ENCODE peak calls at places on chromosomes 3 and 15, in six cellular contexts. One of them, this sample, is unnamed.

GRCh38 chr15:57045741-57046382 is 127.4 kb downstream of the TCF12 start:
- DNase-seq in ascending aorta: no peak
- DNase-seq in MM.1S: no peak
- DNase-seq in cardiac muscle cell: no peak
- DNase-seq in astrocyte: no peak
- DNase-seq in lower lobe of right lung: no peak
- DNase-seq in this sample: no peak

GRCh38 chr3:43279082-43279481 is 7.3 kb upstream of the SNRK start:
- DNase-seq in ascending aorta: no peak
- DNase-seq in MM.1S: peak; percentile 19
- DNase-seq in cardiac muscle cell: no peak
- DNase-seq in astrocyte: no peak
- DNase-seq in lower lobe of right lung: no peak
- DNase-seq in this sample: no peak

GRCh38 chr15:101641894-101642293 is 10.3 kb downstream of the TM2D3 start:
- DNase-seq in ascending aorta: no peak
- DNase-seq in MM.1S: peak; percentile 81
- DNase-seq in cardiac muscle cell: no peak
- DNase-seq in astrocyte: no peak
- DNase-seq in lower lobe of right lung: no peak
- DNase-seq in this sample: no peak

GRCh38 chr15:59917504-59918157 is 86.5 kb upstream of the FOXB1 start:
- DNase-seq in ascending aorta: no peak
- DNase-seq in MM.1S: peak; percentile 80
- DNase-seq in cardiac muscle cell: peak; percentile 82
- DNase-seq in astrocyte: peak; percentile 12
- DNase-seq in lower lobe of right lung: peak; percentile 67
- DNase-seq in this sample: peak; percentile 72

GRCh38 chr3:121757812-121758545 is 8.4 kb upstream of the GOLGB1 start:
- DNase-seq in ascending aorta: no peak
- DNase-seq in MM.1S: no peak
- DNase-seq in cardiac muscle cell: no peak
- DNase-seq in astrocyte: no peak
- DNase-seq in lower lobe of right lung: no peak
- DNase-seq in this sample: no peak

GRCh38 chr3:42012935-42013651 is 51.2 kb upstream of the ULK4 start:
- DNase-seq in ascending aorta: no peak
- DNase-seq in MM.1S: peak; percentile 86
- DNase-seq in cardiac muscle cell: peak; percentile 75
- DNase-seq in astrocyte: no peak
- DNase-seq in lower lobe of right lung: peak; percentile 86
- DNase-seq in this sample: peak; percentile 87

GRCh38 chr3:157436583-157437300 is at the start of gene PTX3:
- DNase-seq in ascending aorta: no peak
- DNase-seq in MM.1S: no peak
- DNase-seq in cardiac muscle cell: peak; percentile 33
- DNase-seq in astrocyte: peak; percentile 91
- DNase-seq in lower lobe of right lung: no peak
- DNase-seq in this sample: no peak

GRCh38 chr3:180457238-180457637 is 144.7 kb upstream of the TTC14 start:
- DNase-seq in ascending aorta: no peak
- DNase-seq in MM.1S: no peak
- DNase-seq in cardiac muscle cell: no peak
- DNase-seq in astrocyte: no peak
- DNase-seq in lower lobe of right lung: no peak
- DNase-seq in this sample: no peak

GRCh38 chr15:81155375-81156218 is 21.5 kb downstream of the CFAP161 start:
- DNase-seq in ascending aorta: no peak
- DNase-seq in MM.1S: peak; percentile 82
- DNase-seq in cardiac muscle cell: peak; percentile 50
- DNase-seq in astrocyte: peak; percentile 22
- DNase-seq in lower lobe of right lung: no peak
- DNase-seq in this sample: no peak

GRCh38 chr3:168047190-168047795 is 48.4 kb downstream of the GOLIM4 start:
- DNase-seq in ascending aorta: no peak
- DNase-seq in MM.1S: peak; percentile 93
- DNase-seq in cardiac muscle cell: peak; percentile 78
- DNase-seq in astrocyte: peak; percentile 60
- DNase-seq in lower lobe of right lung: no peak
- DNase-seq in this sample: no peak

GRCh38 chr15:41961014-41961518 is 11.3 kb downstream of the EHD4 start:
- DNase-seq in ascending aorta: no peak
- DNase-seq in MM.1S: no peak
- DNase-seq in cardiac muscle cell: no peak
- DNase-seq in astrocyte: no peak
- DNase-seq in lower lobe of right lung: no peak
- DNase-seq in this sample: no peak

GRCh38 chr3:187286467-187287059 is 5.0 kb downstream of the MASP1 start:
- DNase-seq in ascending aorta: no peak
- DNase-seq in MM.1S: no peak
- DNase-seq in cardiac muscle cell: no peak
- DNase-seq in astrocyte: peak; percentile 30
- DNase-seq in lower lobe of right lung: no peak
- DNase-seq in this sample: no peak

GRCh38 chr3:114571363-114571762 is 277.5 kb downstream of the TIGIT start:
- DNase-seq in ascending aorta: no peak
- DNase-seq in MM.1S: no peak
- DNase-seq in cardiac muscle cell: no peak
- DNase-seq in astrocyte: no peak
- DNase-seq in lower lobe of right lung: no peak
- DNase-seq in this sample: no peak
- H3K4me1 ChIP-seq in ascending aorta: peaks cover 6% of the 10 kb centered on the region
- H3K4me1 ChIP-seq in MM.1S: peaks cover 10% of the 10 kb centered on the region
- H3K4me1 ChIP-seq in cardiac muscle cell: peaks cover 4% of the 10 kb centered on the region
- H3K4me1 ChIP-seq in astrocyte: peaks cover 9% of the 10 kb centered on the region
- H3K4me1 ChIP-seq in lower lobe of right lung: peaks cover 7% of the 10 kb centered on the region
- H3K4me1 ChIP-seq in this sample: no peaks in the 10 kb centered on the region

DNA sequence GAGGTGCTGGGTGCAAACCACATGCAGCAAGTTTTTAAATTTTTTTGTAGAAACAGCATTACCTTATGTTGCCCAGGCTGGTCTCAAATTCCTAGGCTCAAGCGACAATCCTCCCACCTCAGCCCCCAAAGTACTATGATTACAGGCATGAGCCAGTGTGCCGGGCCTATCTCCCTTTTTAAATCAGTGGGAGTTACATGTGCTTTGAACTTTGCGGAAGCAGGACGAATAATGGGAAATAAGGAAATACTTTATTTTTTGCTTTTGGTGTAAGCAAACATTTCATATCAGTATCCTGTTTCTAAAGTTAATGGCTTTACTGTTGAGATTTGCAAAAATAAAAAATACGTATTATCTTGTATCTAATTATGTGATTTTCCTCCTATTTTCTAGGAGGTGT is 9.1 kb downstream of the NR1D2 start:
- DNase-seq in ascending aorta: no peak
- DNase-seq in MM.1S: no peak
- DNase-seq in cardiac muscle cell: no peak
- DNase-seq in astrocyte: no peak
- DNase-seq in lower lobe of right lung: no peak
- DNase-seq in this sample: no peak
- TF ChIP-seq CTCF in ascending aorta: no peak
- TF ChIP-seq CTCF in MM.1S: no peak
- TF ChIP-seq CTCF in cardiac muscle cell: no peak
- TF ChIP-seq CTCF in astrocyte: no peak
- TF ChIP-seq CTCF in lower lobe of right lung: no peak
- TF ChIP-seq CTCF in this sample: no peak

GRCh38 chr3:117104792-117105191 is 395.2 kb downstream of the TUSC7 start:
- DNase-seq in ascending aorta: no peak
- DNase-seq in MM.1S: no peak
- DNase-seq in cardiac muscle cell: no peak
- DNase-seq in astrocyte: peak; percentile 32
- DNase-seq in lower lobe of right lung: no peak
- DNase-seq in this sample: no peak
- H3K4me1 ChIP-seq in ascending aorta: no peaks in the 10 kb centered on the region
- H3K4me1 ChIP-seq in MM.1S: no peaks in the 10 kb centered on the region
- H3K4me1 ChIP-seq in cardiac muscle cell: no peaks in the 10 kb centered on the region
- H3K4me1 ChIP-seq in astrocyte: peaks cover 9% of the 10 kb centered on the region
- H3K4me1 ChIP-seq in lower lobe of right lung: no peaks in the 10 kb centered on the region
- H3K4me1 ChIP-seq in this sample: no peaks in the 10 kb centered on the region

DNA sequence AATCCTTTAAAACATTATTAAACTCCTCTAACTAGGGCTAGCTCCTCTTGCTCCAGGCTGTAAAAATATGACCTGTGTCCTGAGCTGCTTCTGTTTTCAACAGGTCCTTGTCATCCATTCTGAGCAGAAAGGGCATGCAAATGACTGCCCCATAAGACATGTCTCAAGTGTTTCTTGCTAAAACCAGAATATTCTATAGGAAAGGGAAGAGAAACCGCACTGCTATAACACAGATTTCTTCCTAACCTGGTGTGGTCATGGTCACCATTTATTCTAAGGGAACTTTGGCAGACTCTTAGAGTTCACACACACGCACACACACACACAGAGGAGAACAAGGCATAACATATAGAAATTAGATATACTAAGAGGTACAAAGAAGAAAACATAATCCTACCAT is 34.2 kb upstream of the B3GNT5 start:
- DNase-seq in ascending aorta: no peak
- DNase-seq in MM.1S: no peak
- DNase-seq in cardiac muscle cell: no peak
- DNase-seq in astrocyte: no peak
- DNase-seq in lower lobe of right lung: no peak
- DNase-seq in this sample: no peak
- TF ChIP-seq CTCF in ascending aorta: no peak
- TF ChIP-seq CTCF in MM.1S: no peak
- TF ChIP-seq CTCF in cardiac muscle cell: no peak
- TF ChIP-seq CTCF in astrocyte: no peak
- TF ChIP-seq CTCF in lower lobe of right lung: no peak
- TF ChIP-seq CTCF in this sample: no peak

This sample was measured in Peyer's patch.